ENCODE peak calls at places on chromosomes 2 and 18, in nine cellular contexts. T, C, J, S, U, W, A, D and F are unnamed samples. For H3K9me3, the result is how much of the 10 kb centered on the place peaks cover.

GRCh38 chr2:28134262-28134812 is 243.8 kb downstream of the BABAM2 start:
- DNase-seq in C (no peak), T (no peak), U (no peak), D (peak), A (peak), J (no peak), S (no peak), W (no peak), F (peak)

GRCh38 chr2:109497911-109498870 is 115.6 kb downstream of the SEPTIN10 start:
- DNase-seq in W (no peak), A (no peak), S (no peak), J (no peak), C (no peak), D (peak), T (peak), U (peak), F (no peak)

GRCh38 chr2:215758691-215759090 is 254.7 kb downstream of the MREG start:
- DNase-seq in J (no peak), T (peak), A (no peak), D (no peak), C (no peak), S (no peak), U (no peak), W (no peak), F (no peak)

GRCh38 chr18:53819671-53820070 is 404.8 kb downstream of the MBD2 start:
- DNase-seq in S (no peak), C (no peak), D (no peak), T (no peak), J (no peak), U (no peak), W (no peak), A (no peak), F (no peak)

GRCh38 chr2:74919827-74920226 is 38.6 kb upstream of the POLE4 start:
- DNase-seq in A (peak), S (peak), J (peak), C (peak), D (peak), T (peak), U (peak), W (peak), F (peak)

GRCh38 chr2:37629529-37629928 is 41.9 kb downstream of the CDC42EP3 start:
- DNase-seq in C (no peak), D (peak), W (no peak), S (no peak), U (no peak), J (no peak), A (no peak), T (peak), F (no peak)

GRCh38 chr18:52781113-52781512 is 441.1 kb downstream of the DCC start:
- DNase-seq in J (no peak), D (no peak), U (no peak), W (no peak), C (no peak), A (no peak), S (no peak), T (no peak), F (no peak)

GRCh38 chr2:57759131-57759530 is 287.5 kb upstream of the VRK2 start:
- DNase-seq in A (no peak), C (no peak), S (no peak), U (no peak), T (no peak), J (no peak), W (no peak), D (no peak), F (no peak)

GRCh38 chr2:239762742-239763269 is 262.3 kb downstream of the NDUFA10 start:
- DNase-seq in D (no peak), W (no peak), T (peak), U (no peak), S (no peak), A (no peak), J (peak), C (no peak), F (no peak)

GRCh38 chr2:28296904-28297303 is 95.8 kb upstream of the FOSL2 start:
- DNase-seq in T (peak), J (no peak), S (no peak), C (no peak), U (no peak), W (no peak), A (peak), D (peak), F (no peak)

GRCh38 chr2:169173876-169174275 is 104.5 kb downstream of the DHRS9 start:
- DNase-seq in W (peak), D (no peak), T (no peak), S (no peak), A (no peak), U (no peak), J (no peak), C (no peak), F (no peak)

GRCh38 chr2:156883828-156884615 is 373.5 kb upstream of the GALNT5 start:
- DNase-seq in W (no peak), T (peak), D (peak), J (no peak), U (no peak), A (peak), S (no peak), C (no peak), F (no peak)

GRCh38 chr2:107698861-107699260 is 127.8 kb upstream of the RGPD4 start:
- DNase-seq in S (no peak), U (no peak), D (no peak), C (no peak), T (no peak), A (no peak), J (no peak), W (no peak), F (no peak)

GRCh38 chr2:101758001-101758400 is 60.5 kb downstream of the MAP4K4 start:
- DNase-seq in U (no peak), C (no peak), D (no peak), S (peak), J (no peak), A (no peak), W (no peak), T (peak), F (no peak)

GRCh38 chr2:96870631-96871255 is 863 bp upstream of the SEMA4C start:
- DNase-seq in W (no peak), C (no peak), D (no peak), J (peak), T (peak), S (no peak), U (peak), A (peak), F (peak)

GRCh38 chr18:50651334-50651733 is 91.4 kb downstream of the MAPK4 start:
- DNase-seq in J (no peak), W (no peak), T (no peak), A (no peak), C (no peak), D (no peak), U (no peak), S (no peak), F (no peak)

GRCh38 chr2:81290846-81291245 is 986.3 kb upstream of the LRRTM1 start:
- DNase-seq in A (no peak), J (no peak), S (no peak), W (no peak), U (no peak), D (no peak), T (no peak), C (no peak), F (no peak)
- H3K9me3 ChIP-seq in A (under half), J (under half), S (under half), W (under half), U (under half), D (under half), T (under half), C (under half), F (under half)

DNA sequence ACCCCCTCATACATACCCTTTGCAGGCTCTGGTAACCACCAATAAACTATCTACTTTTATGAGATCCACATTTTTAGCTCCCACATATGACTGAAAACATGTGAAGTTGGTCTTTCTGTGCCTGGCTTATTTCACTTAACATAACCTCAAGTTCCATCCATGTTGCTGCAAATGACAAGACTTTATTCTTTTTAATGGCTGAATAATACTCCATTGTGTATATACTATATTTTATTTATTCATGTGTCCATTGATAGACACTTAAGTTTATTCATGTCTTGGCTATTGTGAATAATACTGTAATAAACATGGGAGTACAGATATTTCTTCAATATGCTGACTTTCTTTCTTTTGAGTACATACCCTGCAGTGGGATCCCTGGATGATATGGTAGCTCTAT is 45.9 kb downstream of the SCN7A start:
- DNase-seq in J (no peak), C (no peak), S (no peak), W (no peak), U (no peak), T (no peak), A (no peak), D (no peak), F (no peak)
- H3K9me3 ChIP-seq in J (under half), C (under half), S (under half), W (under half), U (under half), T (under half), A (under half), D (under half), F (under half)

DNA sequence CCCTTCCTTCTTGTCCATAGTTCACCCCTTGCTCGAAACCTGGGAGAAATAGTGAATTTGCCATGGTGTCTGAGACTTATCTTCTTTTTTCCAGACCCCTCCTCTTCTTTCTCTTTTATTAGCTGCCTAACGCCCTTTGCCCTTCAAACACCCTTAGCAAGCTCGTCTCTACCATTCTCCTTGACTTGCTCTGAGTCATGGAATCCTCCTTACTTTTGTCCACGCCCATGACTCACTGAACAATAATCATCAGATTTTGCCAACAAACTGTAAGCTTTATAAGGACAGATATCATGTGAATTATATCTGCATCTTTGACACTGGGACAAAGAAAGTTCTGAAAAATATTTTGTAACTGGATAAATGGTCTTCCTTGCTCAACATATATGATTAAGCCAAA is 67.1 kb upstream of the CNTNAP5 start:
- DNase-seq in D (no peak), S (no peak), C (no peak), U (no peak), T (peak), J (no peak), A (no peak), W (no peak), F (no peak)
- H3K9me3 ChIP-seq in D (under half), S (under half), C (under half), U (under half), T (under half), J (under half), A (under half), W (under half), F (under half)

GRCh38 chr2:120222186-120223033 is 790 bp downstream of the TMEM185B start:
- DNase-seq in C (no peak), A (no peak), W (no peak), U (no peak), J (no peak), D (no peak), S (no peak), T (no peak), F (no peak)

GRCh38 chr2:120219766-120220165 is 3.4 kb downstream of the TMEM185B start:
- DNase-seq in T (no peak), S (no peak), A (no peak), U (no peak), W (peak), J (no peak), D (no peak), C (no peak), F (no peak)

GRCh38 chr2:120219291-120219690 is 3.9 kb downstream of the TMEM185B start:
- DNase-seq in U (no peak), J (no peak), A (no peak), W (no peak), T (no peak), S (no peak), C (no peak), D (no peak), F (no peak)

GRCh38 chr2:120221616-120222015 is 1.6 kb downstream of the TMEM185B start:
- DNase-seq in A (no peak), W (no peak), J (no peak), S (no peak), C (no peak), D (no peak), U (no peak), T (no peak), F (no peak)

GRCh38 chr2:120220756-120221155 is 2.4 kb downstream of the TMEM185B start:
- DNase-seq in S (no peak), U (no peak), C (no peak), T (no peak), A (no peak), D (no peak), J (no peak), W (no peak), F (no peak)
- H3K9me3 ChIP-seq in S (under half), U (under half), C (under half), T (under half), A (under half), D (under half), J (under half), W (under half), F (under half)